ENCODE peak calls at places on chromosome 17, in four cellular contexts. B is fibroblast of pulmonary artery, G is AG09319, N is pancreas. D is an unnamed sample.

GRCh38 chr17:83170571-83171260 is 91.3 kb downstream of the METRNL start:
- DNase-seq in B (no peak), G (no peak), N (no peak), D (peak)

GRCh38 chr17:10727192-10727591 is 2.6 kb downstream of the TMEM220 start:
- DNase-seq in B (no peak), G (no peak), N (no peak), D (no peak)

GRCh38 chr17:19262650-19263620 is 25.8 kb downstream of the EPN2 start:
- DNase-seq in B (peak), G (no peak), N (no peak), D (no peak)

GRCh38 chr17:17868637-17869522 is 32.1 kb upstream of the SREBF1 start:
- DNase-seq in B (peak), G (no peak), N (no peak), D (peak)

GRCh38 chr17:50114849-50115357 is 15.1 kb downstream of the SAMD14 start:
- DNase-seq in B (peak), G (no peak), N (no peak), D (peak)

GRCh38 chr17:80614320-80614719 is 69.7 kb downstream of the RPTOR start:
- DNase-seq in B (no peak), G (no peak), N (no peak), D (no peak)

GRCh38 chr17:81523139-81524062 is 4.8 kb upstream of the FSCN2 start:
- DNase-seq in B (peak), G (no peak), N (no peak), D (peak)

GRCh38 chr17:76148015-76148326 is 6.9 kb upstream of the FOXJ1 start:
- DNase-seq in B (no peak), G (no peak), N (no peak), D (no peak)

GRCh38 chr17:79080349-79080748 is 5.7 kb downstream of the ENGASE start:
- DNase-seq in B (no peak), G (no peak), N (no peak), D (no peak)

GRCh38 chr17:54891176-54891821 is 9.4 kb upstream of the TOM1L1 start:
- DNase-seq in B (peak), G (no peak), N (no peak), D (peak)
- TF ChIP-seq CTCF in B (peak), G (peak), N (no peak), D (peak)

GRCh38 chr17:32341141-32341856 is 674 bp downstream of the C17orf75 start:
- DNase-seq in B (no peak), G (no peak), N (no peak), D (no peak)
- TF ChIP-seq CTCF in B (peak), G (no peak), N (no peak), D (peak)

GRCh38 chr17:69250641-69251040 is 22.0 kb upstream of the ABCA10 start:
- DNase-seq in B (peak), G (no peak), N (no peak), D (no peak)

GRCh38 chr17:69246202-69246601 is 17.6 kb upstream of the ABCA10 start:
- DNase-seq in B (no peak), G (no peak), N (no peak), D (no peak)

GRCh38 chr17:69245617-69246016 is 17.0 kb upstream of the ABCA10 start:
- DNase-seq in B (no peak), G (no peak), N (no peak), D (no peak)

GRCh38 chr17:69246726-69247375 is 18.2 kb upstream of the ABCA10 start:
- DNase-seq in B (peak), G (peak), N (no peak), D (no peak)
- TF ChIP-seq CTCF in B (peak), G (peak), N (peak), D (peak)

GRCh38 chr17:8904201-8904600 is 36.7 kb upstream of the PIK3R6 start:
- DNase-seq in B (no peak), G (no peak), N (no peak), D (peak)

GRCh38 chr17:8896641-8897635 is 29.5 kb upstream of the PIK3R6 start:
- DNase-seq in B (no peak), G (no peak), N (no peak), D (peak)

GRCh38 chr17:8904686-8905085 is 37.2 kb upstream of the PIK3R6 start:
- DNase-seq in B (no peak), G (no peak), N (peak), D (peak)

GRCh38 chr17:8900207-8900606 is 32.7 kb upstream of the PIK3R6 start:
- DNase-seq in B (no peak), G (no peak), N (no peak), D (peak)

GRCh38 chr17:8900626-8901585 is 33.4 kb upstream of the PIK3R6 start:
- DNase-seq in B (no peak), G (no peak), N (peak), D (peak)
- TF ChIP-seq CTCF in B (no peak), G (no peak), N (no peak), D (peak)

DNA sequence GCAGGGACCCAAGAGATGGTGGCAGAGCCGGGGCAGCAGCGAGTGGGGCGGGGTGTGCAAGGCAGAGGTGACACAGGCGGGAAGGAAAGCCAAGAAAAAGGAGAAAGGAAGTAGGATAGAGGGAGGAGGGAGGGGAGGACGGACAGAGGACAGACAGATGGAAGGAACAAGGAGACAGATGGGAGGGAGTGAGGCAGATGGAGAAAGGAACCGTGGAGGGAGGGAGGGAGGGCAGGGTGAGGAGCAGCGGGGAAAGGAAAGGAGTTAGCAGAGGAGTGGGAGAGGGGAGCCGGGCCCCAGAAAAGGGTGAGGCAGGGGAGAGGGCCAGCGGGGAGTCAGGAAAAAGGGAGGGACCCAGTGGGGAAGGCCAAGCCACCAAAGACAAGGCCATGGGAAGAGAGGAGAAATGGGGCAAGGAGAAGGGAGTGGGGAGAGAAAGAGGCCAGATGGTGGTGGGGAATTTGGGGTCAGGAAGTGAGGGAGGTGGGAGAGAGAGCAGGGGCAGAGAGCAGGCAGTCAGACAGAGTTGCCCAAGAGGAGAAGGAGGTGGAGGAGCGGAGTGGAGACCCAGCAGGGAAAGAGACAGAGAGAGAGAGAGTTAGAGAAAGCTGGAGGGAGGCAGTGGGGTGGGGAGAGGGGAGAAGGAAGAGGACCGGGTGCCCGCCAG is 13.2 kb upstream of the ASGR1 start:
- DNase-seq in B (no peak), G (no peak), N (no peak), D (peak)
- TF ChIP-seq CTCF in B (no peak), G (no peak), N (no peak), D (no peak)

GRCh38 chr17:5034651-5035050 is 575 bp downstream of the SLC52A1 start:
- DNase-seq in B (no peak), G (no peak), N (no peak), D (no peak)
- TF ChIP-seq CTCF in B (no peak), G (no peak), N (no peak), D (no peak)

GRCh38 chr17:21168555-21168865 is 41.7 kb downstream of the DHRS7B start:
- DNase-seq in B (no peak), G (no peak), N (no peak), D (no peak)
- TF ChIP-seq CTCF in B (no peak), G (no peak), N (no peak), D (no peak)

DNA sequence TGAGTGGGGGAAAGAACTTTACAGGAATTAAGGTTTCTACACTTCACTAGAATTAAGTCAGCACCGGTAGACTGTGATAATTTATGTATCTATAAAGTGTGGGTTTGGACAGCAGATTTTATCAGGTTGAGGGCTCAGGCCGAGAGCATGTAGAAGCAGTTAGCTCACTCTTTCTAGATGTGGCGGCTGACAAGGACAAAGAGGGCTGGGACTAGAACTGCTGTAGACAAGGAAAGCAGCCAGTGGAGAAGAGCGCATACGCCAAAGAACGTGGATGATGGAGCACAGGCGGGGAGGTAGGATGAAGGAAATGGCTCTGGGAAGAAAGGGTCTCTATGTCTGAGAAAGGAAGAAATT is 504 bp upstream of the GOSR1 start:
- DNase-seq in B (peak), G (no peak), N (peak), D (no peak)
- TF ChIP-seq CTCF in B (no peak), G (no peak), N (no peak), D (no peak)

GRCh38 chr17:63185420-63185819 is 219.4 kb downstream of the TANC2 start:
- DNase-seq in B (peak), G (no peak), N (no peak), D (no peak)
- TF ChIP-seq CTCF in B (no peak), G (peak), N (no peak), D (no peak)

GRCh38 chr17:59751955-59752413 is 44.5 kb downstream of the VMP1 start:
- DNase-seq in B (no peak), G (no peak), N (no peak), D (no peak)

GRCh38 chr17:59743842-59744241 is 36.4 kb downstream of the VMP1 start:
- DNase-seq in B (no peak), G (no peak), N (no peak), D (no peak)

GRCh38 chr17:59745040-59745439 is 37.6 kb downstream of the VMP1 start:
- DNase-seq in B (no peak), G (no peak), N (no peak), D (no peak)

GRCh38 chr17:59748591-59748990 is 41.1 kb downstream of the VMP1 start:
- DNase-seq in B (no peak), G (no peak), N (no peak), D (no peak)

DNA sequence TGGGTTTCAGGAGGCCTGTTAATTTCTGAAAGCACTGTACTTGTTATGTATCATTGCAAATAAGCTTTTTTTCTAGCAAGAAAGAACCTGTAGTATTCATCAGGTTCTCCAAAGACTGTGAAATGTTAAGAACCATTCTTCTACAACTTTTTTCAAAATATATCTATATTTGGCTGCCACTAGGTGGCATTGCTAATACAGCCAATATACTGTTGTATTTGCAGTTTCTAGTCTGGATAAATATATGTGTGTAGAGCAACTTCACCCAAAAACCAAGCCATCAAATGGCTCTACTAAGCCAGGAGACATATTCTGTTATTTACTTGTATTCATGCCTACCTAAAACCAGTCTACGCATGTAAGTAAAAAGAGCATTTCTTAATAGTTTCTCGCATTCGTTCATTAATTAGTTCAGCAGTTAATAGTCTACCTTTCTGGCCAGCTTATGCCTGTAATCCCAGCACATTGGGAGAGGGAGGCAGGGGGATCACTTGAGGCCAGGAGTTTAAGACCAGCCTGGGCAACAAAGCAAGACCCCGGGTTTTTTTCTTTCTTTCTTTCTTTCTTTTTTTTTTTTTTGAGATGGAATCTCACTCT is 39.5 kb downstream of the VMP1 start:
- DNase-seq in B (peak), G (no peak), N (no peak), D (no peak)
- TF ChIP-seq CTCF in B (peak), G (peak), N (peak), D (peak)